ENCODE peak calls at places on chromosomes 13 and 19, in four cellular contexts. One of them, this sample, is unnamed.

GRCh38 chr19:31314849-31315620 is 34.2 kb downstream of the TSHZ3 start:
- DNase-seq in AG09309: no peak
- DNase-seq in epithelial cell of esophagus: no peak
- DNase-seq in upper lobe of left lung: peak; percentile 44
- DNase-seq in this sample: no peak

GRCh38 chr19:44903602-44904425 is 1.8 kb upstream of the APOE start:
- DNase-seq in upper lobe of left lung: peak; percentile 97
- DNase-seq in AG09309: no peak
- DNase-seq in epithelial cell of esophagus: peak; percentile 57
- DNase-seq in this sample: peak; percentile 68

GRCh38 chr19:12156254-12157058 is at the start of gene ZNF625:
- DNase-seq in epithelial cell of esophagus: peak; percentile 88
- DNase-seq in AG09309: peak; percentile 59
- DNase-seq in upper lobe of left lung: peak; percentile 88
- DNase-seq in this sample: peak; percentile 90

GRCh38 chr19:34733266-34733825 is 697 bp upstream of the ZNF181 start:
- DNase-seq in upper lobe of left lung: no peak
- DNase-seq in AG09309: no peak
- DNase-seq in epithelial cell of esophagus: no peak
- DNase-seq in this sample: no peak

GRCh38 chr13:73803997-73804396 is 330.2 kb downstream of the KLF12 start:
- DNase-seq in upper lobe of left lung: no peak
- DNase-seq in AG09309: no peak
- DNase-seq in epithelial cell of esophagus: peak; percentile 58
- DNase-seq in this sample: peak; percentile 30

GRCh38 chr13:98548230-98548629 is 28.7 kb downstream of the STK24 start:
- DNase-seq in AG09309: no peak
- DNase-seq in epithelial cell of esophagus: no peak
- DNase-seq in upper lobe of left lung: no peak
- DNase-seq in this sample: peak; percentile 14

GRCh38 chr13:32537580-32538233 is 888 bp downstream of the N4BP2L2 start:
- DNase-seq in upper lobe of left lung: peak; percentile 83
- DNase-seq in epithelial cell of esophagus: no peak
- DNase-seq in AG09309: no peak
- DNase-seq in this sample: peak; percentile 3

GRCh38 chr19:4337906-4338440 is 654 bp downstream of the STAP2 start:
- DNase-seq in upper lobe of left lung: no peak
- DNase-seq in AG09309: no peak
- DNase-seq in epithelial cell of esophagus: peak; percentile 21
- DNase-seq in this sample: peak; percentile 12

GRCh38 chr13:107576430-107576829 is 638.9 kb downstream of the LIG4 start:
- DNase-seq in AG09309: no peak
- DNase-seq in upper lobe of left lung: no peak
- DNase-seq in epithelial cell of esophagus: no peak
- DNase-seq in this sample: no peak

GRCh38 chr19:24054044-24054935 is 32.7 kb upstream of the ZNF254 start:
- DNase-seq in AG09309: peak; percentile 67
- DNase-seq in upper lobe of left lung: no peak
- DNase-seq in epithelial cell of esophagus: peak; percentile 99
- DNase-seq in this sample: peak; percentile 59

GRCh38 chr19:38905620-38906019 is 5.9 kb downstream of the NFKBIB start:
- DNase-seq in epithelial cell of esophagus: no peak
- DNase-seq in AG09309: no peak
- DNase-seq in upper lobe of left lung: no peak
- DNase-seq in this sample: no peak

GRCh38 chr13:38334845-38335244 is 14.8 kb upstream of the UFM1 start:
- DNase-seq in AG09309: no peak
- DNase-seq in epithelial cell of esophagus: no peak
- DNase-seq in upper lobe of left lung: no peak
- DNase-seq in this sample: no peak

GRCh38 chr13:87538366-87539052 is 132.7 kb upstream of the SLITRK5 start:
- DNase-seq in epithelial cell of esophagus: no peak
- DNase-seq in upper lobe of left lung: no peak
- DNase-seq in AG09309: no peak
- DNase-seq in this sample: no peak

GRCh38 chr13:87536499-87536898 is 134.7 kb upstream of the SLITRK5 start:
- DNase-seq in upper lobe of left lung: no peak
- DNase-seq in epithelial cell of esophagus: no peak
- DNase-seq in AG09309: no peak
- DNase-seq in this sample: no peak

GRCh38 chr13:87536899-87537298 is 134.3 kb upstream of the SLITRK5 start:
- DNase-seq in epithelial cell of esophagus: no peak
- DNase-seq in upper lobe of left lung: no peak
- DNase-seq in AG09309: no peak
- DNase-seq in this sample: no peak

GRCh38 chr13:87537946-87538345 is 133.2 kb upstream of the SLITRK5 start:
- DNase-seq in epithelial cell of esophagus: no peak
- DNase-seq in AG09309: no peak
- DNase-seq in upper lobe of left lung: no peak
- DNase-seq in this sample: no peak

DNA sequence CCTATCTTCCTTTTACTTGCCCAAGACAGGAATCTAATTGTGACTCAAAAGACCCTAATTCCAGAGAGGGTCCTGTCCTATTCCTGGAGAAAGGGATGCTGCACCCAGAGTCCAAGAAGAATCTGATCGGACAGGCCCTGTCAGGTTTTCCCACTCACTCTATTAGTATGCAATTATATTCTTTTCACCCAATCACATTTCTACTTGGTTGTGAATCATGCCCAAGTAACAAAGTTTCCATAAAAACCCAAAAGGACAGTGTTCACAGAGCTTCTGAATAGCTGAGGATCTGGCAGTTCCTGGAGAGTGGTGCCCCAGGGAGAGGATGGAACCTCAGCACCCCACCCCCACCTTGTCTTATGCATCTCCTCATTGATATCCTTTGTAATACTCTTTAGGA is 135.3 kb upstream of the SLITRK5 start:
- DNase-seq in epithelial cell of esophagus: peak; percentile 45
- DNase-seq in upper lobe of left lung: no peak
- DNase-seq in AG09309: no peak
- DNase-seq in this sample: no peak
- H3K4me3 ChIP-seq in epithelial cell of esophagus: no peak overlapping the region
- H3K4me3 ChIP-seq in upper lobe of left lung: no peak overlapping the region
- H3K4me3 ChIP-seq in AG09309: no peak overlapping the region
- H3K4me3 ChIP-seq in this sample: no peak overlapping the region

DNA sequence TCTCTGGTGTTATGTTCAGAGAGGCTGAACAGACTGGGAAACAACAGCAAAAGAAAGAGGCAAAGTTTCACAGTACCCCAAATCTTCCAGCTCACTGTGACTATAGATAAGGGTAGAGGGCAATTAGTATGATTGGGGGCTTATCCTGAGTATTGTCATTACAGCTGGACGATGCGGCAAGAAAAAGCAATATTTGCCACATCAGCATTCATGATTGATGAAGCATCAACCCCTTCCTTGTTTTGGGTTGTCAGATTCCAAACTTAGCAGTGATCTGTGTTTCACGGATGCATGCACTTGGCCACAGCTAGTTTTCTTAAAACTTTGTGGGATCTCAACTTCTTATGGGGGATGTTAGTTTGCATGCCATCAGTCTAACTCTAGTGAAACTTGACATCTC is 348.8 kb upstream of the SLITRK5 start:
- DNase-seq in epithelial cell of esophagus: no peak
- DNase-seq in AG09309: no peak
- DNase-seq in upper lobe of left lung: no peak
- DNase-seq in this sample: no peak
- TF ChIP-seq CTCF in epithelial cell of esophagus: no peak
- TF ChIP-seq CTCF in AG09309: no peak
- TF ChIP-seq CTCF in upper lobe of left lung: no peak
- TF ChIP-seq CTCF in this sample: no peak

GRCh38 chr19:29098863-29099481 is 114.0 kb downstream of the UQCRFS1 start:
- DNase-seq in AG09309: peak; percentile 92
- DNase-seq in epithelial cell of esophagus: peak; percentile 65
- DNase-seq in upper lobe of left lung: peak; percentile 69
- DNase-seq in this sample: peak; percentile 13
- H3K4me3 ChIP-seq in AG09309: no peak overlapping the region
- H3K4me3 ChIP-seq in epithelial cell of esophagus: no peak overlapping the region
- H3K4me3 ChIP-seq in upper lobe of left lung: no peak overlapping the region
- H3K4me3 ChIP-seq in this sample: no peak overlapping the region

GRCh38 chr19:41352609-41353465 is 885 bp downstream of the TGFB1 start:
- DNase-seq in upper lobe of left lung: peak; percentile 95
- DNase-seq in AG09309: no peak
- DNase-seq in epithelial cell of esophagus: peak; percentile 62
- DNase-seq in this sample: peak; percentile 72
- TF ChIP-seq CTCF in upper lobe of left lung: peak; percentile 72
- TF ChIP-seq CTCF in AG09309: peak; percentile 66
- TF ChIP-seq CTCF in epithelial cell of esophagus: peak; percentile 39
- TF ChIP-seq CTCF in this sample: peak; percentile 57

GRCh38 chr19:41398042-41398403 is 405 bp downstream of the BCKDHA start:
- DNase-seq in epithelial cell of esophagus: no peak
- DNase-seq in upper lobe of left lung: no peak
- DNase-seq in AG09309: no peak
- DNase-seq in this sample: no peak
- H3K4me3 ChIP-seq in epithelial cell of esophagus: peak overlapping the region; percentile 95
- H3K4me3 ChIP-seq in upper lobe of left lung: peak overlapping the region; percentile 99
- H3K4me3 ChIP-seq in AG09309: peak overlapping the region; percentile 88
- H3K4me3 ChIP-seq in this sample: peak overlapping the region; percentile 97

GRCh38 chr13:112869202-112870061 is 99.6 kb upstream of the MCF2L start:
- DNase-seq in AG09309: no peak
- DNase-seq in epithelial cell of esophagus: no peak
- DNase-seq in upper lobe of left lung: no peak
- DNase-seq in this sample: no peak

GRCh38 chr13:112870737-112871287 is 98.2 kb upstream of the MCF2L start:
- DNase-seq in upper lobe of left lung: no peak
- DNase-seq in epithelial cell of esophagus: no peak
- DNase-seq in AG09309: no peak
- DNase-seq in this sample: no peak

GRCh38 chr13:112867301-112867711 is 101.7 kb upstream of the MCF2L start:
- DNase-seq in AG09309: no peak
- DNase-seq in epithelial cell of esophagus: no peak
- DNase-seq in upper lobe of left lung: no peak
- DNase-seq in this sample: no peak

GRCh38 chr13:112870062-112870352 is 99.0 kb upstream of the MCF2L start:
- DNase-seq in upper lobe of left lung: no peak
- DNase-seq in epithelial cell of esophagus: no peak
- DNase-seq in AG09309: no peak
- DNase-seq in this sample: no peak

DNA sequence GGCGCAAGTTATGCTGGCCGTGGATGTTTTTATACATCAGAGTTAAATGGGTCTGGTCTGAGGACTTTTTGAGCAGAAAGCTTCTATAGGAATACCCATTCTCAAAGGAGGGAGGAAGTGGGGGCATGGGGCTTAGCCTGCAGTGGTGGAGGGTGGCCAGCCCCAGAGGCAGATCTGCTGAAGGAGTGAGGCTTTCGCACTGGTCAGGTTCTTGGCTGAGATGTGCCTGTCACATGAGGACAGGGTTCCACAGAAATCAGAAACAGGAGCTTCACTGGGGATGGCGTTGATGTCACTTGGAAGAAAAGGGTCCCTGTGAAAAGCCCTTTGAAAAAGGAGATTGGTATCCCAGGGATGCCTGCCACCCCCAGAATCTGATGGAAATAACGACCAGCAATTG is 100.7 kb upstream of the MCF2L start:
- DNase-seq in AG09309: no peak
- DNase-seq in upper lobe of left lung: no peak
- DNase-seq in epithelial cell of esophagus: no peak
- DNase-seq in this sample: no peak
- TF ChIP-seq CTCF in AG09309: no peak
- TF ChIP-seq CTCF in upper lobe of left lung: no peak
- TF ChIP-seq CTCF in epithelial cell of esophagus: no peak
- TF ChIP-seq CTCF in this sample: no peak